ENCODE peak calls at places on chromosome 16, in eight cellular contexts. I, L, Q, W, C, P, S and M are unnamed samples.

GRCh38 chr16:13885700-13886099 is 34.3 kb upstream of the ERCC4 start:
- DNase-seq in S (no peak), L (no peak), P (no peak), C (no peak), W (no peak), I (no peak), Q (no peak), M (no peak)

GRCh38 chr16:35523991-35524390 is 2064.6 kb downstream of the TP53TG3F start:
- DNase-seq in C (no peak), P (no peak), I (no peak), W (no peak), L (no peak), Q (no peak), S (no peak), M (no peak)

GRCh38 chr16:76335187-76335974 is 58.2 kb downstream of the CNTNAP4 start:
- DNase-seq in W (no peak), I (no peak), L (no peak), Q (no peak), S (no peak), C (no peak), P (no peak), M (no peak)

GRCh38 chr16:14510939-14511797 is 118.9 kb downstream of the PARN start:
- DNase-seq in Q (no peak), W (no peak), I (peak; percentile 59), P (peak; percentile 60), S (no peak), C (no peak), L (no peak), M (no peak)

GRCh38 chr16:53695070-53695469 is 8.6 kb downstream of the RPGRIP1L start:
- DNase-seq in P (peak; percentile 16), W (no peak), S (no peak), I (peak; percentile 36), L (no peak), Q (no peak), C (no peak), M (no peak)

GRCh38 chr16:85105475-85105874 is 6.8 kb downstream of the CIBAR2 start:
- DNase-seq in Q (no peak), L (no peak), C (no peak), S (no peak), P (no peak), I (no peak), W (no peak), M (no peak)

GRCh38 chr16:89921699-89922476 is 1.3 kb upstream of the TUBB3 start:
- DNase-seq in W (peak; percentile 58), L (no peak), Q (no peak), C (peak; percentile 88), I (peak; percentile 97), P (peak; percentile 89), S (no peak), M (peak; percentile 81)

GRCh38 chr16:86505185-86505898 is 5.0 kb upstream of the FOXF1 start:
- DNase-seq in W (no peak), Q (no peak), L (no peak), C (no peak), P (peak; percentile 44), S (no peak), I (peak; percentile 58), M (no peak)

GRCh38 chr16:1654505-1655268 is 23.4 kb upstream of the JPT2 start:
- DNase-seq in W (no peak), C (no peak), Q (no peak), I (no peak), L (no peak), S (no peak), P (no peak), M (no peak)

GRCh38 chr16:82317411-82318168 is 147.6 kb upstream of the MPHOSPH6 start:
- DNase-seq in W (peak; percentile 37), P (no peak), C (peak; percentile 42), L (no peak), Q (no peak), I (no peak), S (no peak), M (peak; percentile 72)

GRCh38 chr16:56869513-56870270 is 4.7 kb downstream of the SLC12A3 start:
- DNase-seq in C (no peak), S (no peak), I (peak; percentile 11), W (no peak), Q (no peak), L (no peak), P (peak; percentile 25), M (no peak)

GRCh38 chr16:79297297-79297696 is 303.2 kb downstream of the MAF start:
- DNase-seq in W (no peak), C (no peak), Q (no peak), L (no peak), P (no peak), S (no peak), I (no peak), M (no peak)

GRCh38 chr16:81852347-81852746 is 73.3 kb downstream of the PLCG2 start:
- DNase-seq in W (no peak), C (no peak), I (no peak), P (no peak), L (no peak), Q (no peak), S (no peak), M (no peak)

DNA sequence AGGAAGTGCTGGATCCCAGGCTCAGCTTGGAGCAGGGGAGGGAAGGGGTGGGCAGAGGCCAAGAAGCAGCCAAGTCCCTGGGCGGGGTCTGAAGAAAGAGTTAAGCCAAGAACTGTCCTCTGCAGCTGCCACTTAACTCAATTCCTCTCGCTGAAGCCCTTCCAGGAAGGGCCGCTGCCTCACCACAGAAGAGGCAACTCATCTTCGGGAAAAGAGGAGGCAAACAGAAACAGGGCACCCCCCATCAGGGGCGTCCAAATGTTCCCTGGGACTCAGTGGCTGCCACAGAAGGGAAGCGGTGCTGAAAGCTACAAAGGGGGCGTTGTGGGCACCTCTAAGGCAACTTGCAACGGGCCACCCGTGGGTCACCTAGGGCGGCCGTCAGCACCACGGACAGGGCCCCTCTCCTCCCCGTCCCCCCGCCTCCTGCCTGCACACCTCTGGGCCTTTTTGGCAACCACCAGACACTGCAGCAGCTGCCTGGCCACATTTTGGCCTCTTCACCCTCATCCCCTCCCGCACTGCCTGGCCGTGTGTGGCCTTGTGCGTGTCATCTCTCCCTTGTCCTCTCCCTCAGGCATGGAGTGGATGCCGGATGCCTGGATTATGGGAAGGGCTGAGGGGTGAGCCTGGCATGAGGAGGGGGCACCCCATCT is 2.5 kb downstream of the TLCD3B start:
- DNase-seq in I (peak; percentile 25), S (no peak), L (no peak), C (no peak), Q (no peak), W (no peak), P (no peak), M (no peak)
- H3K27ac ChIP-seq in I (no peak overlapping the region), S (no peak overlapping the region), L (no peak overlapping the region), C (no peak overlapping the region), Q (no peak overlapping the region), W (no peak overlapping the region), P (no peak overlapping the region), M (no peak overlapping the region)

GRCh38 chr16:15816228-15816627 is 40.6 kb downstream of the MYH11 start:
- DNase-seq in L (no peak), I (no peak), C (no peak), S (no peak), P (no peak), Q (no peak), W (no peak), M (no peak)
- H3K27ac ChIP-seq in L (no peak overlapping the region), I (no peak overlapping the region), C (no peak overlapping the region), S (no peak overlapping the region), P (no peak overlapping the region), Q (no peak overlapping the region), W (peak overlapping the region; percentile 24), M (peak overlapping the region; percentile 97)

GRCh38 chr16:11106726-11107125 is 149.3 kb downstream of the SOCS1 start:
- DNase-seq in L (no peak), I (no peak), C (no peak), W (no peak), P (no peak), S (no peak), Q (no peak), M (no peak)
- H3K27ac ChIP-seq in L (no peak overlapping the region), I (no peak overlapping the region), C (no peak overlapping the region), W (peak overlapping the region; percentile 41), P (no peak overlapping the region), S (no peak overlapping the region), Q (no peak overlapping the region), M (no peak overlapping the region)

GRCh38 chr16:88502371-88502770 is 49.3 kb downstream of the ZFPM1 start:
- DNase-seq in L (no peak), S (no peak), C (no peak), W (no peak), I (no peak), P (no peak), Q (no peak), M (no peak)
- H3K27ac ChIP-seq in L (no peak overlapping the region), S (no peak overlapping the region), C (no peak overlapping the region), W (peak overlapping the region; percentile 87), I (no peak overlapping the region), P (no peak overlapping the region), Q (no peak overlapping the region), M (no peak overlapping the region)